ENCODE peak calls at places on chromosomes 5 and 9, in six cellular contexts. One of them, this sample, is unnamed.

GRCh38 chr9:103997861-103998370 is 96.2 kb upstream of the SMC2 start:
- DNase-seq in H1: no peak
- DNase-seq in IMR-90: no peak
- DNase-seq in trophoblast cell: no peak
- DNase-seq in neuronal stem cell: no peak
- DNase-seq in H9: no peak
- DNase-seq in this sample: no peak

GRCh38 chr9:27504259-27504658 is 19.8 kb upstream of the IFNK start:
- DNase-seq in neuronal stem cell: no peak
- DNase-seq in H9: no peak
- DNase-seq in H1: no peak
- DNase-seq in trophoblast cell: no peak
- DNase-seq in IMR-90: no peak
- DNase-seq in this sample: no peak

GRCh38 chr9:660227-660626 is 181.3 kb upstream of the DMRT1 start:
- DNase-seq in H1: no peak
- DNase-seq in neuronal stem cell: no peak
- DNase-seq in H9: no peak
- DNase-seq in IMR-90: no peak
- DNase-seq in trophoblast cell: no peak
- DNase-seq in this sample: peak

GRCh38 chr9:127520941-127521918 is 69.9 kb downstream of the LRSAM1 start:
- DNase-seq in neuronal stem cell: no peak
- DNase-seq in H1: no peak
- DNase-seq in IMR-90: peak
- DNase-seq in H9: peak
- DNase-seq in trophoblast cell: no peak
- DNase-seq in this sample: peak

GRCh38 chr9:133558191-133559126 is 24.0 kb downstream of the ADAMTSL2 start:
- DNase-seq in trophoblast cell: peak
- DNase-seq in H9: no peak
- DNase-seq in IMR-90: peak
- DNase-seq in neuronal stem cell: no peak
- DNase-seq in H1: no peak
- DNase-seq in this sample: peak

GRCh38 chr5:56480305-56481146 is 247.4 kb upstream of the ANKRD55 start:
- DNase-seq in H1: no peak
- DNase-seq in trophoblast cell: no peak
- DNase-seq in IMR-90: peak
- DNase-seq in neuronal stem cell: peak
- DNase-seq in H9: peak
- DNase-seq in this sample: peak

GRCh38 chr9:98899399-98900056 is 44.2 kb upstream of the COL15A1 start:
- DNase-seq in H1: no peak
- DNase-seq in IMR-90: peak
- DNase-seq in H9: no peak
- DNase-seq in trophoblast cell: no peak
- DNase-seq in neuronal stem cell: no peak
- DNase-seq in this sample: peak

GRCh38 chr5:176985516-176985915 is 21.1 kb downstream of the UIMC1 start:
- DNase-seq in IMR-90: no peak
- DNase-seq in H9: no peak
- DNase-seq in neuronal stem cell: no peak
- DNase-seq in trophoblast cell: no peak
- DNase-seq in H1: no peak
- DNase-seq in this sample: no peak

GRCh38 chr9:127714916-127715442 is 484 bp downstream of the PTRH1 start:
- DNase-seq in neuronal stem cell: no peak
- DNase-seq in H1: no peak
- DNase-seq in trophoblast cell: no peak
- DNase-seq in IMR-90: no peak
- DNase-seq in H9: no peak
- DNase-seq in this sample: peak

GRCh38 chr9:72675586-72675985 is 154.2 kb downstream of the TMC1 start:
- DNase-seq in IMR-90: no peak
- DNase-seq in neuronal stem cell: no peak
- DNase-seq in trophoblast cell: peak
- DNase-seq in H1: no peak
- DNase-seq in H9: no peak
- DNase-seq in this sample: no peak

GRCh38 chr5:138900281-138900965 is 25.3 kb upstream of the LRRTM2 start:
- DNase-seq in H1: no peak
- DNase-seq in trophoblast cell: peak
- DNase-seq in H9: no peak
- DNase-seq in IMR-90: peak
- DNase-seq in neuronal stem cell: no peak
- DNase-seq in this sample: peak

GRCh38 chr5:169742773-169743296 is 105.8 kb downstream of the DOCK2 start:
- DNase-seq in neuronal stem cell: no peak
- DNase-seq in trophoblast cell: no peak
- DNase-seq in H1: no peak
- DNase-seq in H9: no peak
- DNase-seq in IMR-90: peak
- DNase-seq in this sample: peak

GRCh38 chr5:170681013-170681433 is 102.5 kb upstream of the GABRP start:
- DNase-seq in H1: no peak
- DNase-seq in H9: peak
- DNase-seq in IMR-90: peak
- DNase-seq in trophoblast cell: peak
- DNase-seq in neuronal stem cell: peak
- DNase-seq in this sample: peak

GRCh38 chr9:15572200-15572599 is 19.4 kb downstream of the CCDC171 start:
- DNase-seq in neuronal stem cell: no peak
- DNase-seq in trophoblast cell: no peak
- DNase-seq in H9: no peak
- DNase-seq in H1: no peak
- DNase-seq in IMR-90: peak
- DNase-seq in this sample: no peak

GRCh38 chr9:115691097-115691496 is 462.5 kb upstream of the PAPPA start:
- DNase-seq in trophoblast cell: peak
- DNase-seq in H9: no peak
- DNase-seq in neuronal stem cell: no peak
- DNase-seq in H1: no peak
- DNase-seq in IMR-90: peak
- DNase-seq in this sample: peak

GRCh38 chr5:160250826-160251225 is 21.5 kb downstream of the FABP6 start:
- DNase-seq in H9: no peak
- DNase-seq in neuronal stem cell: no peak
- DNase-seq in trophoblast cell: no peak
- DNase-seq in H1: no peak
- DNase-seq in IMR-90: no peak
- DNase-seq in this sample: no peak

GRCh38 chr9:113620377-113621161 is 157.0 kb downstream of the RGS3 start:
- DNase-seq in IMR-90: peak
- DNase-seq in trophoblast cell: peak
- DNase-seq in H1: peak
- DNase-seq in neuronal stem cell: peak
- DNase-seq in H9: peak
- DNase-seq in this sample: peak

GRCh38 chr9:92506184-92506857 is 24.0 kb upstream of the ASPN start:
- DNase-seq in H1: no peak
- DNase-seq in H9: no peak
- DNase-seq in neuronal stem cell: no peak
- DNase-seq in IMR-90: peak
- DNase-seq in trophoblast cell: peak
- DNase-seq in this sample: peak

GRCh38 chr5:147567917-147568598 is 58.2 kb upstream of the DPYSL3 start:
- DNase-seq in trophoblast cell: peak
- DNase-seq in H9: peak
- DNase-seq in IMR-90: peak
- DNase-seq in neuronal stem cell: peak
- DNase-seq in H1: peak
- DNase-seq in this sample: peak

GRCh38 chr5:93620487-93621339 is 37.7 kb downstream of the NR2F1 start:
- DNase-seq in H9: peak
- DNase-seq in IMR-90: peak
- DNase-seq in neuronal stem cell: peak
- DNase-seq in H1: no peak
- DNase-seq in trophoblast cell: peak
- DNase-seq in this sample: peak

GRCh38 chr9:112401175-112401815 is 21.4 kb downstream of the HSDL2 start:
- DNase-seq in IMR-90: no peak
- DNase-seq in neuronal stem cell: no peak
- DNase-seq in H9: no peak
- DNase-seq in trophoblast cell: no peak
- DNase-seq in H1: no peak
- DNase-seq in this sample: no peak

GRCh38 chr9:81028504-81028903 is 660.8 kb downstream of the TLE1 start:
- DNase-seq in H1: no peak
- DNase-seq in trophoblast cell: peak
- DNase-seq in IMR-90: peak
- DNase-seq in neuronal stem cell: no peak
- DNase-seq in H9: no peak
- DNase-seq in this sample: peak

GRCh38 chr5:42767491-42768105 is 11.0 kb downstream of the CCDC152 start:
- DNase-seq in H1: no peak
- DNase-seq in IMR-90: peak
- DNase-seq in H9: no peak
- DNase-seq in neuronal stem cell: no peak
- DNase-seq in trophoblast cell: no peak
- DNase-seq in this sample: peak

GRCh38 chr5:39076757-39077475 is 2.7 kb upstream of the RICTOR start:
- DNase-seq in H1: no peak
- DNase-seq in trophoblast cell: no peak
- DNase-seq in neuronal stem cell: no peak
- DNase-seq in IMR-90: peak
- DNase-seq in H9: no peak
- DNase-seq in this sample: peak

GRCh38 chr9:37903581-37903830 is 421 bp downstream of the SLC25A51 start:
- DNase-seq in trophoblast cell: no peak
- DNase-seq in H9: peak
- DNase-seq in H1: no peak
- DNase-seq in neuronal stem cell: peak
- DNase-seq in IMR-90: no peak
- DNase-seq in this sample: peak

GRCh38 chr5:135985946-135986345 is 31.2 kb upstream of the LECT2 start:
- DNase-seq in trophoblast cell: no peak
- DNase-seq in H9: no peak
- DNase-seq in neuronal stem cell: no peak
- DNase-seq in H1: no peak
- DNase-seq in IMR-90: no peak
- DNase-seq in this sample: no peak

GRCh38 chr5:150781706-150782614 is 3.4 kb downstream of the SMIM3 start:
- DNase-seq in trophoblast cell: no peak
- DNase-seq in H1: no peak
- DNase-seq in neuronal stem cell: no peak
- DNase-seq in H9: peak
- DNase-seq in IMR-90: peak
- DNase-seq in this sample: peak

GRCh38 chr5:122863240-122863639 is 17.8 kb downstream of the SNX24 start:
- DNase-seq in neuronal stem cell: no peak
- DNase-seq in H9: no peak
- DNase-seq in IMR-90: no peak
- DNase-seq in H1: no peak
- DNase-seq in trophoblast cell: no peak
- DNase-seq in this sample: no peak

GRCh38 chr9:83062653-83063527 is at the start of gene RASEF:
- DNase-seq in neuronal stem cell: peak
- DNase-seq in trophoblast cell: peak
- DNase-seq in H9: peak
- DNase-seq in H1: peak
- DNase-seq in IMR-90: no peak
- DNase-seq in this sample: peak

GRCh38 chr9:114774504-114774903 is 31.3 kb downstream of the TNFSF15 start:
- DNase-seq in trophoblast cell: no peak
- DNase-seq in H9: no peak
- DNase-seq in H1: no peak
- DNase-seq in IMR-90: no peak
- DNase-seq in neuronal stem cell: no peak
- DNase-seq in this sample: no peak

GRCh38 chr5:172370237-172370640 is 84.1 kb downstream of the SH3PXD2B start:
- DNase-seq in IMR-90: no peak
- DNase-seq in H1: no peak
- DNase-seq in trophoblast cell: no peak
- DNase-seq in neuronal stem cell: no peak
- DNase-seq in H9: no peak
- DNase-seq in this sample: no peak

GRCh38 chr9:79134654-79135053 is 437.1 kb upstream of the TLE4 start:
- DNase-seq in neuronal stem cell: peak
- DNase-seq in IMR-90: peak
- DNase-seq in trophoblast cell: no peak
- DNase-seq in H9: peak
- DNase-seq in H1: peak
- DNase-seq in this sample: peak

GRCh38 chr5:126044931-126045565 is 378.2 kb upstream of the GRAMD2B start:
- DNase-seq in H9: no peak
- DNase-seq in H1: no peak
- DNase-seq in IMR-90: no peak
- DNase-seq in trophoblast cell: no peak
- DNase-seq in neuronal stem cell: no peak
- DNase-seq in this sample: peak

GRCh38 chr9:109922617-109923260 is 142.7 kb downstream of the PALM2AKAP2 start:
- DNase-seq in trophoblast cell: no peak
- DNase-seq in H1: no peak
- DNase-seq in neuronal stem cell: no peak
- DNase-seq in H9: no peak
- DNase-seq in IMR-90: no peak
- DNase-seq in this sample: no peak
- H4K91ac ChIP-seq in trophoblast cell: no peak
- H4K91ac ChIP-seq in H1: no peak
- H4K91ac ChIP-seq in neuronal stem cell: no peak
- H4K91ac ChIP-seq in H9: no peak
- H4K91ac ChIP-seq in IMR-90: no peak
- H4K91ac ChIP-seq in this sample: no peak

GRCh38 chr5:108381955-108382783 is at the start of gene FBXL17:
- DNase-seq in H9: peak
- DNase-seq in trophoblast cell: peak
- DNase-seq in neuronal stem cell: peak
- DNase-seq in IMR-90: peak
- DNase-seq in H1: peak
- DNase-seq in this sample: peak
- H2BK5ac ChIP-seq in H9: no peak
- H2BK5ac ChIP-seq in trophoblast cell: peak
- H2BK5ac ChIP-seq in neuronal stem cell: peak
- H2BK5ac ChIP-seq in IMR-90: peak
- H2BK5ac ChIP-seq in H1: peak
- H2BK5ac ChIP-seq in this sample: peak

DNA sequence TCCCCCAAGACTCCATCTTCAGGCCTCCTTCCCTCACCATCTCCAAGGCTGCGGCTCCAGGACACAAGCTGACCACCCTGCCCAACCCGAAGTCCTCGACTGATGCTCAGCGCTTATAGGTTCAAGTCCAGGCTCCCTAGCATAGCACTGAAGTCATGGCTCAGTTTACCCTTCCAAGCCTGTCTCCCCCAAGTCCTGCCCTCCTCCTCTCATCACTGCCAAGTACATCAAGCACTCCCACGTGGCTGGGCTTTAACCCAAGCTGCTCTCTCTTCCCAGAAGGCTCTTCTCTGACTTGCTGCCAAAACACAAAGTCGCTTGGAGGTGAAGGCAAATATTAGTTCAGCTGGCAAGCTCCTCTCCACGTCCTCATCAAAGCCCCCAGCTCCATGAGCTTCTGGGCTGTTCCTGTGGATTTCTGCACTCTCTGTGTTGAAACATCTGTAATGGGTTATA is 22.1 kb upstream of the MARCHF6 start:
- DNase-seq in IMR-90: peak
- DNase-seq in H1: no peak
- DNase-seq in H9: no peak
- DNase-seq in trophoblast cell: no peak
- DNase-seq in neuronal stem cell: no peak
- DNase-seq in this sample: no peak
- H4K91ac ChIP-seq in IMR-90: no peak
- H4K91ac ChIP-seq in H1: no peak
- H4K91ac ChIP-seq in H9: no peak
- H4K91ac ChIP-seq in trophoblast cell: no peak
- H4K91ac ChIP-seq in neuronal stem cell: no peak
- H4K91ac ChIP-seq in this sample: no peak

GRCh38 chr9:129557192-129558036 is 63.5 kb downstream of the C9orf50 start:
- DNase-seq in H1: peak
- DNase-seq in IMR-90: peak
- DNase-seq in neuronal stem cell: peak
- DNase-seq in trophoblast cell: no peak
- DNase-seq in H9: peak
- DNase-seq in this sample: peak
- H2BK5ac ChIP-seq in H1: peak
- H2BK5ac ChIP-seq in IMR-90: peak
- H2BK5ac ChIP-seq in neuronal stem cell: peak
- H2BK5ac ChIP-seq in trophoblast cell: peak
- H2BK5ac ChIP-seq in H9: no peak
- H2BK5ac ChIP-seq in this sample: peak

This sample was measured in mesenchymal stem cell.